ENCODE peak calls at places on chromosomes 4 and X, in five cellular contexts. I is activated effector memory CD4-positive, alpha-beta T cell treated with Interleukin-2 at 50 U/mL for 16 hours; N is activated T-cell treated with anti-CD3 and anti-CD28 coated beads, Interleukin-2, amount 50 U/mL, for 1 hour; U is DMS79; E is NCI-H2171. Q is an unnamed sample.

GRCh38 chrX:27583976-27584375 is 6.2 kb upstream of the DCAF8L2 start:
- DNase-seq in I (no peak), N (no peak), U (no peak), E (no peak), Q (no peak)

GRCh38 chr4:3679851-3680311 is 86.3 kb upstream of the ADRA2C start:
- DNase-seq in I (no peak), N (no peak), U (peak; percentile 32), E (no peak), Q (no peak)

GRCh38 chrX:130082244-130083106 is 27.8 kb downstream of the ELF4 start:
- DNase-seq in I (peak; percentile 69), N (peak; percentile 69), U (no peak), E (no peak), Q (no peak)

GRCh38 chrX:68498508-68499379 is at the start of gene YIPF6:
- DNase-seq in I (peak; percentile 48), N (peak; percentile 67), U (peak; percentile 19), E (peak; percentile 42), Q (peak; percentile 81)

GRCh38 chrX:118254611-118255010 is 91.3 kb upstream of the WDR44 start:
- DNase-seq in I (no peak), N (no peak), U (no peak), E (no peak), Q (peak; percentile 57)

GRCh38 chr4:88791274-88791673 is 93.6 kb upstream of the NAP1L5 start:
- DNase-seq in I (no peak), N (no peak), U (no peak), E (no peak), Q (peak; percentile 57)

GRCh38 chr4:78551420-78552351 is at the start of gene ANXA3:
- DNase-seq in I (no peak), N (no peak), U (no peak), E (no peak), Q (no peak)

GRCh38 chr4:39941682-39942217 is 36.0 kb downstream of the PDS5A start:
- DNase-seq in I (no peak), N (no peak), U (no peak), E (no peak), Q (no peak)

GRCh38 chr4:40626183-40626990 is 3.3 kb downstream of the RBM47 start:
- DNase-seq in I (no peak), N (no peak), U (no peak), E (no peak), Q (no peak)

GRCh38 chr4:186739802-186740434 is 16.3 kb upstream of the FAT1 start:
- DNase-seq in I (no peak), N (no peak), U (no peak), E (no peak), Q (no peak)

GRCh38 chr4:21768349-21769310 is 179.9 kb downstream of the KCNIP4 start:
- DNase-seq in I (no peak), N (no peak), U (no peak), E (no peak), Q (peak; percentile 83)

GRCh38 chr4:75007891-75008290 is 75.0 kb downstream of the PARM1 start:
- DNase-seq in I (no peak), N (no peak), U (no peak), E (no peak), Q (no peak)

GRCh38 chr4:40908297-40908696 is 158.5 kb downstream of the NSUN7 start:
- DNase-seq in I (no peak), N (no peak), U (no peak), E (no peak), Q (peak; percentile 92)

GRCh38 chr4:109735566-109736454 is 5.9 kb upstream of the PLA2G12A start:
- DNase-seq in I (no peak), N (no peak), U (no peak), E (no peak), Q (no peak)

GRCh38 chr4:24980064-24980690 is 50.6 kb downstream of the LGI2 start:
- DNase-seq in I (peak; percentile 8), N (no peak), U (no peak), E (no peak), Q (peak; percentile 80)

Q was measured in G401.